ENCODE peak calls at places on chromosomes 11 and 22, in four cellular contexts. E is amniotic stem cell, J is HAP-1, Z is RCC 7860. B is an unnamed sample.

GRCh38 chr11:88104408-88104807 is 70.8 kb downstream of the RAB38 start:
- DNase-seq in E (no peak), J (no peak), Z (peak), B (peak)

GRCh38 chr11:78841451-78842060 is 266.9 kb upstream of the NARS2 start:
- DNase-seq in E (no peak), J (no peak), Z (peak), B (no peak)

GRCh38 chr11:62573006-62573591 is 592 bp downstream of the EEF1G start:
- DNase-seq in E (no peak), J (peak), Z (no peak), B (no peak)

GRCh38 chr11:33043221-33043833 is 4.0 kb downstream of the TCP11L1 start:
- DNase-seq in E (no peak), J (no peak), Z (no peak), B (no peak)

GRCh38 chr11:1410366-1411291 is 20.9 kb downstream of the BRSK2 start:
- DNase-seq in E (no peak), J (no peak), Z (no peak), B (no peak)

GRCh38 chr11:65488273-65489058 is 10.4 kb upstream of the MALAT1 start:
- DNase-seq in E (no peak), J (peak), Z (peak), B (no peak)

GRCh38 chr11:416757-417621 is 2.2 kb upstream of the SIGIRR start:
- DNase-seq in E (no peak), J (no peak), Z (no peak), B (no peak)

GRCh38 chr22:18091916-18092526 is 14.2 kb downstream of the PEX26 start:
- DNase-seq in E (no peak), J (no peak), Z (peak), B (no peak)

GRCh38 chr11:60482361-60482760 is 10.2 kb upstream of the MS4A12 start:
- DNase-seq in E (no peak), J (no peak), Z (no peak), B (no peak)

GRCh38 chr11:16110862-16111261 is 245.5 kb downstream of the SOX6 start:
- DNase-seq in E (no peak), J (no peak), Z (no peak), B (no peak)

GRCh38 chr11:108734956-108735559 is 70.2 kb downstream of the DDX10 start:
- DNase-seq in E (no peak), J (peak), Z (no peak), B (no peak)

B was measured in epithelial cell of proximal tubule.